ENCODE peak calls at places on chromosomes 16 and 17, in four cellular contexts. V is Caco-2, P is WTC11, U is mesothelial cell of epicardium. Q is an unnamed sample.
A peak's percentile ranks its signal among the peaks of the same experiment; 100 is the strongest.

GRCh38 chr17:35804658-35805192 is 4.6 kb upstream of the TAF15 start:
- DNase-seq in V (peak; percentile 72), P (peak; percentile 41), U (no peak), Q (peak; percentile 59)

GRCh38 chr17:63837962-63838585 is 4.4 kb downstream of the SMARCD2 start:
- DNase-seq in V (no peak), P (no peak), U (no peak), Q (no peak)

GRCh38 chr17:2095536-2095910 is 40.6 kb downstream of the HIC1 start:
- DNase-seq in V (no peak), P (no peak), U (no peak), Q (no peak)

GRCh38 chr16:56871172-56871593 is 6.2 kb downstream of the SLC12A3 start:
- DNase-seq in V (peak; percentile 80), P (no peak), U (no peak), Q (no peak)

GRCh38 chr16:68506331-68507053 is 32.6 kb upstream of the ZFP90 start:
- DNase-seq in V (no peak), P (no peak), U (no peak), Q (no peak)

GRCh38 chr17:63973247-63973646 is 529 bp upstream of the SCN4A start:
- DNase-seq in V (no peak), P (no peak), U (no peak), Q (no peak)

GRCh38 chr17:72920513-72920912 is 172.0 kb downstream of the SLC39A11 start:
- DNase-seq in V (no peak), P (no peak), U (no peak), Q (no peak)

GRCh38 chr17:79842656-79843474 is 3.6 kb upstream of the CBX4 start:
- DNase-seq in V (peak; percentile 55), P (peak; percentile 22), U (no peak), Q (no peak)

GRCh38 chr17:74325743-74326379 is at the start of gene KIF19:
- DNase-seq in V (no peak), P (peak; percentile 70), U (peak; percentile 50), Q (no peak)

GRCh38 chr17:8883353-8883752 is 15.9 kb upstream of the PIK3R6 start:
- DNase-seq in V (no peak), P (no peak), U (no peak), Q (no peak)

GRCh38 chr16:63617990-63618763 is 1503.7 kb downstream of the CDH11 start:
- DNase-seq in V (no peak), P (peak; percentile 29), U (no peak), Q (no peak)

GRCh38 chr16:27225536-27226360 is 22.4 kb downstream of the KDM8 start:
- DNase-seq in V (no peak), P (no peak), U (no peak), Q (no peak)

GRCh38 chr17:77352996-77353395 is 212.2 kb downstream of the SEC14L1 start:
- DNase-seq in V (no peak), P (no peak), U (peak; percentile 25), Q (peak; percentile 4)

GRCh38 chr17:60473788-60474187 is 51.5 kb downstream of the CHCT1 start:
- DNase-seq in V (no peak), P (no peak), U (no peak), Q (no peak)

GRCh38 chr16:84042879-84043485 is 387 bp upstream of the SLC38A8 start:
- DNase-seq in V (peak; percentile 74), P (peak; percentile 46), U (no peak), Q (no peak)

GRCh38 chr16:19389246-19389645 is 28.4 kb upstream of the TMC5 start:
- DNase-seq in V (peak; percentile 62), P (peak; percentile 86), U (peak; percentile 53), Q (no peak)

GRCh38 chr16:89157778-89158177 is 13.8 kb upstream of the CDH15 start:
- DNase-seq in V (no peak), P (no peak), U (no peak), Q (no peak)

GRCh38 chr16:15031596-15031995 is 24.3 kb downstream of the NTAN1 start:
- DNase-seq in V (no peak), P (no peak), U (no peak), Q (no peak)

GRCh38 chr16:15031179-15031578 is 24.7 kb downstream of the NTAN1 start:
- DNase-seq in V (no peak), P (no peak), U (no peak), Q (no peak)

GRCh38 chr16:15034266-15035162 is 21.4 kb downstream of the NTAN1 start:
- DNase-seq in V (no peak), P (no peak), U (no peak), Q (no peak)

GRCh38 chr16:15033309-15033707 is 22.6 kb downstream of the NTAN1 start:
- DNase-seq in V (no peak), P (no peak), U (no peak), Q (no peak)

DNA sequence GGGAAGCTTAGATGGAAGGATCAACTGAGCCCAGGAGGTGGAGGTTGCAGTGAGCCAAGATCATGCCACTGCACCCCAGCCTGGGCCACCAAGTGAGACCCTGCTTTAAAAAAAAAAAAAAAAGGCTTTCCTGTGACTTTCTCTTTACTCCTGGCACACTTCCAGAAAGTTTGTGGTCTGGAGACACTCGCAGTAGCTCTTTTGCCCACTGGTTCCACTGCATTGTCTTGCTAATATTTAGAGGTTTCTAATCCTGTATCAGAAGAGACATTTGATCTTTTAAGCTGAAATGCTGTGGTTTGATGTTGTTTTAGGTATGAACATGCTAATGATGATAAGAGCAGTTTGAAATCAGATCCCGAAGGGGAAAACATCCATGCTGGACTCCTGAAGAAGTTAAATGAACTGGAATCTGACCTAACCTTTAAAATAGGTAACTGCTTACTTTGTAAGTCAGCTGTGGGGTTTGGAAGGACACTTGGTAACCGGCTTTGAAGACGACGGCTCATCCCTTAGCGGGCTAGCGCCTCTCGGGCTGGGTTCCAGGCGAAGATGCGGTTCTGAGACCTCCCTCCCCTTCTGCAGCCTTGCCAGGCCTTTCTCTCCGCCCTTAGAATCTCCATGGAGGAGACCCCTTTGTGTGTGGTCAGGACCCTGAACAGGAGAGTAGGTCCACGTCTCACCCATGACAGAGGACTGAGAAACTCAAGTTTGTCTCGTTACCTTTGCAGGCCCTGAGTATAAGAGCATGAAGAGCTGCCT is 23.1 kb downstream of the NTAN1 start:
- DNase-seq in V (no peak), P (no peak), U (no peak), Q (no peak)
- TF ChIP-seq CTCF in V (no peak), P (no peak), U (no peak), Q (no peak)

GRCh38 chr16:2911580-2912329 is at the start of gene FLYWCH1:
- DNase-seq in V (peak; percentile 97), P (peak; percentile 99), U (peak; percentile 98), Q (peak; percentile 99)

GRCh38 chr16:2913603-2914002 is 1.9 kb downstream of the FLYWCH1 start:
- DNase-seq in V (no peak), P (no peak), U (no peak), Q (no peak)

GRCh38 chr16:2910441-2910840 is 1.3 kb upstream of the FLYWCH1 start:
- DNase-seq in V (no peak), P (no peak), U (no peak), Q (no peak)

GRCh38 chr16:2914233-2914632 is 2.5 kb downstream of the FLYWCH1 start:
- DNase-seq in V (no peak), P (no peak), U (no peak), Q (no peak)

DNA sequence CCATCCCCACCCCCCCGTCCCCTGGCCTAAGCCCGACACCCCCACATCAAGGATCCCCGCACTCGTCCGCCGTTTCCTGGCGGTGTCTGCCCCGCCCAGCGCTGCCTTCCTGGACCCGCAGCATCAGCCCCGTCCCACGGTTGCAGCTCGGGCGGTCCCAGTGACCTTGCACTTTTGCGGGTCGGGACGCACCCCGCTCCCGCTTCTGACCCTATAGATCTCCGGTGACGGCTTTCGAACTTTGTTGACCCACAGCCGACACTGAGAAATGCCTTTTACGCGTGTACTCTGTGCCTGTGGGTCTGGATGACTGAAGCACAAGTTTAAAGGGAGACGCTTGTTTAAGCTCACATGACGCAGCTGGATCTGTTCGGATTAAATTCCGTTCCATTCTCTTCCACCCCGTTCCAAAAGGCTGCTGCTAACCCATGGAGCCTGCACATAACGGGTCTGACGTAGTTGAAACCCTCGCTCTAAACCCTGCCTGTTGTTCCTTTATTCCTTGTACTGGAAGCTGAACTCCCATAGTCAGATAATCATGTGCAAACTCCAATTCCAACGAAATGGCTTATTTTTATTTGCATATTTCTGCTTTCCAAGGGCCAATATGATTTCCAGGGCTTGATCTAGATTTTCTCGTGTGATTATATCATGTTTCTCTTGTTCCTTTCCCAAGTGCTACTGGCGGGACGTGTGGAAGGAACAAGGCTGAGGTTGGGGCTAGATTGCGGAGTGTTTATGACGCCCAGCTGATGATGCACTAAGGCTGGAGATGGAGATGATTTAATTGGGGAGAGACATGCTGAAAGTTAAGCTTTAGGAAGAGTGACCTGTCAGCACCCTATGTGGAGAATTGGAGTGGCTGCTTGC is 834 bp downstream of the FLYWCH1 start:
- DNase-seq in V (no peak), P (peak; percentile 38), U (peak; percentile 53), Q (no peak)
- TF ChIP-seq CTCF in V (no peak), P (no peak), U (no peak), Q (no peak)

GRCh38 chr17:83053779-83054451 is 25.5 kb upstream of the METRNL start:
- DNase-seq in V (no peak), P (no peak), U (peak; percentile 14), Q (peak; percentile 25)

GRCh38 chr17:83052241-83052564 is 27.2 kb upstream of the METRNL start:
- DNase-seq in V (no peak), P (no peak), U (no peak), Q (no peak)

GRCh38 chr17:83050651-83051422 is 28.6 kb upstream of the METRNL start:
- DNase-seq in V (peak; percentile 69), P (peak; percentile 54), U (peak; percentile 37), Q (no peak)

GRCh38 chr17:83053021-83053778 is 26.2 kb upstream of the METRNL start:
- DNase-seq in V (no peak), P (no peak), U (peak; percentile 41), Q (no peak)

DNA sequence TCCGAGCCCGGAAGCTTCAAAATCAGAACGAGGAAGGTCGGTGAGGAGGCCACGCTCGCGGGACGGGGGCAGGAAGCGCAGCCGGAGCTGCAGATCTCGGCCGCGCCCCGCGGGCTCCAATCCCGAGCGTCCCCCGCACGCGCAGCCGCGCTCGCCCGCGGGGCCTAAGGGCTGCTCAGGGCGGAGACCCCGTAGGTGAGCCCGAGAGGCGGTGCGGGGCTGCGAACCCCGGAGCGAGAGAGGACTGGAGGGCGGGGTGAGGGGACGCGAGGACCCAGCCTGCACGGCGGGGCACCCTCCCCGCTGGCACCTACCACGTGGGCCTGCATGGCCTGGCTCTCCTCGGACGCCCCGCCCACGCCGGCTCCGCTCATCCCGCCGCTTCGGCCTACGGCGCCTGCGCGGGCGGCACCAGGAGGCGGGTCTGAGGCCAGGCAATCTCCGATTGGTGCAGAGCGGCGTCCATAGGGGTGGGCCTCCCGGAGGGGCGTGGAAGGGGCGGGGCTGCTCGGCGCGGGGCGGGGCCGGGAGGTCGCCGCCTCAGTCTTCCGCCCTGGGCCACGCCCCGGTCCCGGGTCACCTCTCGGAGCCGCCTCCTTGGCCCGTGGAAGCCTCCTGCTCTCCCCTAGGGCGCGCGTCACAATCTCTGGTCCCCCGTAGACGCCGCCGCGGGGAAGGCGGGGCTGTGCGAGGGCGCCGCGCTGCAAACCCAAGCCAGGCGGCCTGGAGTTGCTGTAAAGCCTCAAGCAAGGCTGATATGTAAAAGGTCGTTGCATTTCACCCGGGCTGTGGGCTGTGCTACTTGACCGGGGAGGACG is 27.8 kb upstream of the METRNL start:
- DNase-seq in V (peak; percentile 97), P (peak; percentile 95), U (peak; percentile 97), Q (peak; percentile 90)
- TF ChIP-seq CTCF in V (no peak), P (no peak), U (no peak), Q (peak; percentile 34)

GRCh38 chr16:79484237-79484636 is 116.3 kb downstream of the MAF start:
- DNase-seq in V (no peak), P (no peak), U (no peak), Q (no peak)

GRCh38 chr16:79483336-79483735 is 117.2 kb downstream of the MAF start:
- DNase-seq in V (no peak), P (no peak), U (no peak), Q (no peak)

GRCh38 chr16:79476580-79476979 is 124.0 kb downstream of the MAF start:
- DNase-seq in V (no peak), P (no peak), U (no peak), Q (no peak)

GRCh38 chr16:79485020-79485419 is 115.5 kb downstream of the MAF start:
- DNase-seq in V (no peak), P (no peak), U (no peak), Q (no peak)

GRCh38 chr16:79482011-79482410 is 118.5 kb downstream of the MAF start:
- DNase-seq in V (no peak), P (no peak), U (no peak), Q (no peak)
- TF ChIP-seq CTCF in V (no peak), P (no peak), U (no peak), Q (no peak)

Q was measured in tibial nerve.